ENCODE peak calls at places on chromosomes 2 and 18, in six cellular contexts. L is mucosa of descending colon, J is tibial nerve, V is MM.1S, I is BE2C, B is mesenchymal stem cell. K is an unnamed sample. For H3K9me3, the result is how much of the 10 kb centered on the place peaks cover.

GRCh38 chr18:23825978-23826405 is 136.7 kb downstream of the LAMA3 start:
- DNase-seq in B (peak), L (no peak), V (no peak), J (peak), I (no peak), K (peak)

GRCh38 chr2:241728627-241729026 is 5.8 kb upstream of the D2HGDH start:
- DNase-seq in V (no peak), J (no peak), B (no peak), L (no peak), I (no peak), K (peak)

GRCh38 chr2:49278141-49278540 is 123.8 kb upstream of the FSHR start:
- DNase-seq in B (no peak), J (no peak), V (peak), I (no peak), L (no peak), K (no peak)

GRCh38 chr2:4695281-4695861 is 992.0 kb downstream of the DCDC2C start:
- DNase-seq in J (no peak), I (no peak), L (no peak), B (no peak), V (no peak), K (no peak)

GRCh38 chr2:28226558-28226957 is 166.1 kb upstream of the FOSL2 start:
- DNase-seq in V (no peak), J (no peak), I (no peak), L (no peak), B (no peak), K (peak)

GRCh38 chr2:222311978-222312738 is 13.4 kb upstream of the PAX3 start:
- DNase-seq in J (no peak), I (no peak), B (no peak), L (no peak), V (no peak), K (no peak)

GRCh38 chr2:241812730-241813079 is 3.7 kb downstream of the NEU4 start:
- DNase-seq in J (peak), B (no peak), V (no peak), L (no peak), I (no peak), K (no peak)

GRCh38 chr2:127217470-127218325 is 2.4 kb downstream of the CYP27C1 start:
- DNase-seq in I (no peak), L (no peak), B (peak), V (no peak), J (no peak), K (no peak)

GRCh38 chr2:47061989-47062678 is 93.0 kb downstream of the STPG4 start:
- DNase-seq in L (no peak), J (no peak), I (peak), B (no peak), V (no peak), K (no peak)

GRCh38 chr2:172094319-172095145 is 8.2 kb downstream of the DLX2 start:
- DNase-seq in L (no peak), B (no peak), J (no peak), V (no peak), I (no peak), K (no peak)

GRCh38 chr2:135629520-135629919 is 98.2 kb downstream of the R3HDM1 start:
- DNase-seq in L (no peak), B (no peak), V (no peak), J (no peak), I (no peak), K (no peak)

GRCh38 chr2:168545439-168546082 is 89.5 kb downstream of the CERS6 start:
- DNase-seq in L (no peak), J (no peak), V (no peak), I (no peak), B (peak), K (no peak)

GRCh38 chr2:2038746-2039530 is 292.1 kb downstream of the MYT1L start:
- DNase-seq in L (no peak), I (no peak), V (no peak), B (no peak), J (no peak), K (no peak)

GRCh38 chr18:34222025-34222395 is 2.7 kb downstream of the NOL4 start:
- DNase-seq in I (peak), V (peak), B (no peak), J (no peak), L (peak), K (no peak)

GRCh38 chr2:19857100-19857499 is 44.7 kb downstream of the TTC32 start:
- DNase-seq in I (no peak), J (no peak), V (no peak), L (no peak), B (no peak), K (no peak)

GRCh38 chr2:6073260-6074141 is 381.3 kb downstream of the SOX11 start:
- DNase-seq in L (no peak), V (no peak), I (no peak), B (peak), J (no peak), K (no peak)

GRCh38 chr2:134679740-134680139 is 39.1 kb downstream of the TMEM163 start:
- DNase-seq in L (no peak), B (no peak), I (no peak), V (no peak), J (no peak), K (no peak)

GRCh38 chr2:11054783-11055751 is 100.2 kb upstream of the SLC66A3 start:
- DNase-seq in V (no peak), B (no peak), J (no peak), I (no peak), L (no peak), K (no peak)

GRCh38 chr2:42971947-42972736 is 179.8 kb upstream of the HAAO start:
- DNase-seq in J (peak), I (no peak), V (peak), L (no peak), B (peak), K (no peak)

GRCh38 chr2:152389483-152389882 is 54.5 kb downstream of the FMNL2 start:
- DNase-seq in I (no peak), L (no peak), J (no peak), V (no peak), B (no peak), K (no peak)

GRCh38 chr2:235518317-235519090 is 24.7 kb downstream of the AGAP1 start:
- DNase-seq in B (no peak), V (no peak), L (peak), I (no peak), J (no peak), K (no peak)

GRCh38 chr2:241950878-241951331 is 81.4 kb downstream of the RTP5 start:
- DNase-seq in I (peak), L (peak), J (peak), V (peak), B (peak), K (no peak)

GRCh38 chr2:108199726-108200125 is 40.0 kb upstream of the SULT1C3 start:
- DNase-seq in V (no peak), I (no peak), L (no peak), J (no peak), B (no peak), K (no peak)

GRCh38 chr2:223414646-223415045 is 187.5 kb downstream of the SCG2 start:
- DNase-seq in V (no peak), L (no peak), J (peak), B (no peak), I (no peak), K (peak)

GRCh38 chr2:10620481-10620880 is 69.3 kb downstream of the NOL10 start:
- DNase-seq in J (no peak), I (no peak), L (no peak), B (peak), V (peak), K (no peak)

GRCh38 chr2:158315803-158316413 is 140.6 kb downstream of the CCDC148 start:
- DNase-seq in J (no peak), B (no peak), V (peak), I (no peak), L (no peak), K (no peak)

GRCh38 chr18:63213331-63213900 is 106.2 kb downstream of the BCL2 start:
- DNase-seq in V (no peak), L (no peak), I (no peak), B (peak), J (no peak), K (no peak)

GRCh38 chr18:62852851-62853250 is 137.5 kb downstream of the PHLPP1 start:
- DNase-seq in J (no peak), I (no peak), L (no peak), V (no peak), B (no peak), K (no peak)

DNA sequence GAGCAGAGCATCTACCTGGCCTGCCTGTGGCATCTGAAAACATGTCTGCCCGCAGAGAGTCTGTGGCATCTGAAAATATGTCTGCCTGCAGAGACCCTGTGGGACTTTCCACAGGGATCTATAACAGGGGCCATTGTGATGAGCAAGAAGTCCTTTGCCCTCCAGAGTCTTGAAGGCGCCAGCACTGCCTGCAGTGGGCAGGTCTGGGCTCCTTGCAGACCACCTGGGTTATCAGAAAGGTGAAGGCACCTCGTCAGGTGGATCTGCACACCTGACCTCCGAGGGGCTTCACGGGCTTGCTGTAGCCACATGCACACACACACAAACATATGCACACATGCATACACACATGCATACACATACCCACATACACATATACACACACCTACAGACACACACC is 189.5 kb upstream of the HDAC4 start:
- DNase-seq in V (no peak), I (no peak), B (no peak), L (no peak), J (no peak), K (peak)
- H3K9me3 ChIP-seq in V (under half), I (under half), B (under half), L (under half), J (under half), K (under half)

GRCh38 chr18:8741524-8741923 is 36.2 kb downstream of the MTCL1 start:
- DNase-seq in L (no peak), I (no peak), V (no peak), B (no peak), J (no peak), K (no peak)

GRCh38 chr18:8744656-8745055 is 39.3 kb downstream of the MTCL1 start:
- DNase-seq in I (no peak), B (no peak), L (no peak), J (no peak), V (no peak), K (no peak)

GRCh38 chr18:8745355-8746014 is 40.1 kb downstream of the MTCL1 start:
- DNase-seq in V (peak), J (no peak), B (no peak), L (no peak), I (no peak), K (no peak)

GRCh38 chr18:8744038-8744437 is 38.7 kb downstream of the MTCL1 start:
- DNase-seq in V (no peak), J (no peak), B (no peak), L (no peak), I (no peak), K (peak)

GRCh38 chr18:8742382-8743361 is 37.3 kb downstream of the MTCL1 start:
- DNase-seq in L (no peak), V (peak), B (no peak), J (no peak), I (no peak), K (no peak)
- H3K9me3 ChIP-seq in L (under half), V (under half), B (under half), J (under half), I (under half), K (under half)

GRCh38 chr2:234130734-234131133 is 80.2 kb downstream of the SPP2 start:
- DNase-seq in J (no peak), B (no peak), I (no peak), V (no peak), L (no peak), K (no peak)
- H3K9me3 ChIP-seq in J (under half), B (under half), I (under half), V (under half), L (under half), K (under half)

GRCh38 chr2:95719473-95720060 is 127.8 kb downstream of the TRIM43 start:
- DNase-seq in V (no peak), B (no peak), J (no peak), L (no peak), I (no peak), K (no peak)

GRCh38 chr2:95722331-95722730 is 130.5 kb downstream of the TRIM43 start:
- DNase-seq in J (no peak), I (no peak), L (no peak), B (no peak), V (no peak), K (no peak)

GRCh38 chr2:95721726-95722125 is 129.9 kb downstream of the TRIM43 start:
- DNase-seq in J (no peak), V (no peak), B (no peak), I (no peak), L (no peak), K (no peak)
- H3K9me3 ChIP-seq in J (under half), V (under half), B (under half), I (under half), L (under half), K (under half)

DNA sequence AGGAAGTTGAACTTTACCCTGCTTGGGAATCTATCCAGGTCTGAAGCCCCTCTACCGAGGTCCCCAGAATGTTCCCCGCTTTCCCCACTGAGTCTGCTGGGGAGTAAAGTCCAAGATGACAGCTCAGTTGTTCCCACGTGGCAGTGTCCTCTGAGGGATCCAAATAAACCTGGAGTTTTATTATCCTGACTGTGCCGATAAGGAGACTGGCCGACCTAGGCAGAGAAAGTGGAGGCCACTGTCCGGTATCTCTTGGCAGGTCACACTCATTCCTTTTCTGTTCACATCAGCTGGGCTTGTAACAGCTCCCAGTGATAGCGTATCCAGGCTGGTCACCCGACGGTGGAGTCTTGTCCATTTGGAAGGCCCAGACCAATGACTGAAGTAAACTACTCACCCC is 27.5 kb upstream of the C18orf32 start:
- DNase-seq in B (no peak), J (no peak), I (no peak), V (no peak), L (peak), K (no peak)
- H3K9me3 ChIP-seq in B (under half), J (under half), I (under half), V (under half), L (under half), K (under half)

DNA sequence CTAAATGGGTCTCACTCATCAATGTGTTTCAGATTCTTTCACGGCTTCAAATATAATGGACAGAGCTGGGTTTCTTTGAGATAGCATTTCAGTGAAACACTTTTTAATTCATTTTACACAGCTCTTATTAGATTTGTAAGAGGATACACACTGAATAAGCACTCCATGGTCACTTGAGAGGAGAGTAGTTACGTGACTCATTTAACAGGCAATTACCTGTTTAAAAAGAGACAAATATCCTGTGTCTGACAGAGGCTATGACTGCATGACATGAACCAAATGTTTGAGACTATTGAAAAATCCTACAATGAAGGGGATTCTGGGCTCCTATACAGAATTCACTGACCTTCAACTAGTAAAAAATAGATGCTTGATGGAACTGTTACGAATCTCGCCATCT is 786.9 kb downstream of the EPHA4 start:
- DNase-seq in L (no peak), I (no peak), V (no peak), J (no peak), B (no peak), K (no peak)
- H3K9me3 ChIP-seq in L (under half), I (under half), V (under half), J (under half), B (under half), K (under half)

GRCh38 chr18:43800584-43800983 is 523.3 kb upstream of the SYT4 start:
- DNase-seq in J (no peak), L (no peak), V (peak), I (no peak), B (no peak), K (no peak)
- H3K9me3 ChIP-seq in J (under half), L (under half), V (under half), I (under half), B (under half), K (under half)